ENCODE peak calls at places on chromosomes 2 and 18, in four cellular contexts. G, N, P and R are unnamed samples.
A peak's percentile ranks its signal among the peaks of the same experiment; 100 is the strongest.

GRCh38 chr2:189794308-189794707 is 10.1 kb downstream of the PMS1 start:
- DNase-seq in N (no peak), G (no peak), P (no peak), R (no peak)

GRCh38 chr18:79949571-79950439 is 1.6 kb downstream of the SLC66A2 start:
- DNase-seq in G (no peak), N (no peak), P (peak; percentile 18), R (no peak)

GRCh38 chr2:137229834-137230233 is 464.5 kb downstream of the THSD7B start:
- DNase-seq in G (no peak), N (no peak), P (no peak), R (no peak)

GRCh38 chr2:278312-278932 is 9.5 kb downstream of the ALKAL2 start:
- DNase-seq in N (no peak), P (no peak), G (no peak), R (no peak)

GRCh38 chr2:235534608-235535422 is 41.0 kb downstream of the AGAP1 start:
- DNase-seq in N (no peak), P (no peak), G (no peak), R (no peak)

GRCh38 chr18:24019641-24020331 is 5.2 kb downstream of the TTC39C start:
- DNase-seq in N (no peak), P (no peak), G (peak; percentile 32), R (no peak)

GRCh38 chr2:159925975-159926374 is 128.0 kb upstream of the CD302 start:
- DNase-seq in N (no peak), G (no peak), P (no peak), R (no peak)

GRCh38 chr2:109239720-109240119 is 110.7 kb downstream of the SH3RF3 start:
- DNase-seq in P (no peak), N (no peak), G (no peak), R (no peak)

GRCh38 chr18:9943311-9943710 is 29.5 kb downstream of the VAPA start:
- DNase-seq in G (no peak), P (no peak), N (peak; percentile 9), R (no peak)

GRCh38 chr2:221705478-221705877 is 133.4 kb upstream of the EPHA4 start:
- DNase-seq in N (no peak), G (no peak), P (no peak), R (no peak)